ENCODE peak calls at places on chromosomes 12 and 14, in ten cellular contexts. N, Z, E, X, J, P, M, U, W and S are unnamed samples.
A peak's percentile ranks its signal among the peaks of the same experiment; 100 is the strongest.

GRCh38 chr14:21238823-21239518 is 30.3 kb downstream of the HNRNPC start:
- DNase-seq in J (no peak), M (no peak), X (no peak), E (no peak), Z (no peak), W (no peak), U (no peak), N (no peak), P (no peak), S (no peak)

GRCh38 chr14:67821121-67821520 is 1.5 kb downstream of the RAD51B start:
- DNase-seq in J (no peak), Z (no peak), E (no peak), W (no peak), X (no peak), U (no peak), M (no peak), P (no peak), N (no peak), S (no peak)

GRCh38 chr12:96070670-96071279 is 35.4 kb upstream of the LTA4H start:
- DNase-seq in N (peak; percentile 47), M (no peak), U (no peak), E (peak; percentile 18), J (peak; percentile 60), W (no peak), Z (no peak), P (no peak), X (no peak), S (peak; percentile 73)

GRCh38 chr12:94100254-94100653 is 48.1 kb upstream of the PLXNC1 start:
- DNase-seq in Z (no peak), E (no peak), N (no peak), W (peak; percentile 80), M (peak; percentile 38), P (no peak), X (peak; percentile 38), J (peak; percentile 33), U (no peak), S (peak; percentile 93)

GRCh38 chr14:71665157-71665556 is 267.1 kb upstream of the RGS6 start:
- DNase-seq in N (no peak), U (no peak), J (no peak), W (no peak), P (no peak), E (no peak), X (no peak), Z (no peak), M (peak; percentile 63), S (peak; percentile 58)

GRCh38 chr12:1815814-1816729 is 4.3 kb upstream of the LRTM2 start:
- DNase-seq in N (no peak), E (no peak), U (no peak), P (no peak), J (peak; percentile 83), M (no peak), W (no peak), X (no peak), Z (no peak), S (no peak)

GRCh38 chr14:77241955-77242354 is 29.1 kb downstream of the NGB start:
- DNase-seq in P (no peak), M (no peak), N (no peak), W (no peak), Z (no peak), X (no peak), E (no peak), J (no peak), U (no peak), S (no peak)

GRCh38 chr14:77307099-77307496 is 13.6 kb downstream of the POMT2 start:
- DNase-seq in M (no peak), J (no peak), E (no peak), W (no peak), Z (no peak), U (no peak), X (no peak), P (no peak), N (no peak), S (no peak)

GRCh38 chr12:15794836-15795235 is 5.6 kb upstream of the EPS8 start:
- DNase-seq in U (no peak), X (no peak), W (no peak), E (no peak), N (no peak), Z (no peak), J (no peak), M (no peak), P (no peak), S (no peak)

GRCh38 chr12:50214018-50214417 is 46.8 kb upstream of the CERS5 start:
- DNase-seq in P (no peak), Z (no peak), N (no peak), U (no peak), J (no peak), W (no peak), X (no peak), E (no peak), M (no peak), S (no peak)

GRCh38 chr12:50213439-50213838 is 46.3 kb upstream of the CERS5 start:
- DNase-seq in P (no peak), E (no peak), N (no peak), U (no peak), M (no peak), W (no peak), J (no peak), Z (no peak), X (no peak), S (no peak)

GRCh38 chr12:50215033-50215432 is 47.9 kb upstream of the CERS5 start:
- DNase-seq in M (no peak), W (no peak), Z (no peak), U (no peak), P (no peak), J (no peak), N (no peak), X (no peak), E (no peak), S (peak; percentile 36)

GRCh38 chr12:50211392-50212070 is 44.4 kb upstream of the CERS5 start:
- DNase-seq in P (no peak), E (no peak), X (no peak), Z (no peak), J (no peak), M (no peak), U (no peak), N (no peak), W (no peak), S (no peak)

GRCh38 chr12:50212071-50212467 is 44.9 kb upstream of the CERS5 start:
- DNase-seq in X (no peak), U (no peak), E (no peak), W (no peak), M (no peak), Z (no peak), P (no peak), N (no peak), J (no peak), S (no peak)
- H3K4me3 ChIP-seq in X (no peak overlapping the region), U (no peak overlapping the region), E (no peak overlapping the region), W (no peak overlapping the region), M (no peak overlapping the region), Z (no peak overlapping the region), P (no peak overlapping the region), N (no peak overlapping the region), J (no peak overlapping the region), S (no peak overlapping the region)

GRCh38 chr12:108338915-108339657 is at the start of gene CMKLR1:
- DNase-seq in X (peak; percentile 57), M (no peak), W (peak; percentile 41), N (peak; percentile 73), J (peak; percentile 63), U (peak; percentile 43), Z (peak; percentile 82), E (peak; percentile 21), P (no peak), S (no peak)
- H3K4me3 ChIP-seq in X (peak within 1 kb of the TSS; percentile 58), M (no peak within 1 kb of the TSS), W (no peak within 1 kb of the TSS), N (peak within 1 kb of the TSS; percentile 18), J (no peak within 1 kb of the TSS), U (no peak within 1 kb of the TSS), Z (peak within 1 kb of the TSS; percentile 31), E (peak within 1 kb of the TSS; percentile 55), P (no peak within 1 kb of the TSS), S (no peak within 1 kb of the TSS)

GRCh38 chr14:104967144-104967413 is 11.1 kb downstream of the AHNAK2 start:
- DNase-seq in N (no peak), P (no peak), W (peak; percentile 68), J (no peak), M (no peak), X (no peak), U (no peak), E (no peak), Z (no peak), S (no peak)
- H3K4me3 ChIP-seq in N (no peak overlapping the region), P (no peak overlapping the region), W (no peak overlapping the region), J (no peak overlapping the region), M (no peak overlapping the region), X (no peak overlapping the region), U (no peak overlapping the region), E (peak overlapping the region; percentile 69), Z (peak overlapping the region; percentile 57), S (peak overlapping the region; percentile 96)

GRCh38 chr12:109460538-109460937 is 16.6 kb downstream of the KCTD10 start:
- DNase-seq in N (peak; percentile 38), M (no peak), X (no peak), E (no peak), P (no peak), Z (no peak), W (no peak), J (no peak), U (no peak), S (no peak)

GRCh38 chr12:109463776-109464175 is 13.3 kb downstream of the KCTD10 start:
- DNase-seq in J (no peak), E (no peak), U (no peak), Z (no peak), N (peak; percentile 48), W (no peak), X (no peak), M (no peak), P (no peak), S (no peak)

GRCh38 chr12:109461049-109461845 is 15.9 kb downstream of the KCTD10 start:
- DNase-seq in E (no peak), P (no peak), X (no peak), J (peak; percentile 89), Z (no peak), W (no peak), N (no peak), U (peak; percentile 64), M (no peak), S (no peak)

GRCh38 chr12:109462868-109463692 is 14.0 kb downstream of the KCTD10 start:
- DNase-seq in N (peak; percentile 48), P (peak; percentile 90), U (peak; percentile 78), J (peak; percentile 26), E (peak; percentile 94), X (peak; percentile 87), W (no peak), M (peak; percentile 98), Z (peak; percentile 97), S (peak; percentile 76)

DNA sequence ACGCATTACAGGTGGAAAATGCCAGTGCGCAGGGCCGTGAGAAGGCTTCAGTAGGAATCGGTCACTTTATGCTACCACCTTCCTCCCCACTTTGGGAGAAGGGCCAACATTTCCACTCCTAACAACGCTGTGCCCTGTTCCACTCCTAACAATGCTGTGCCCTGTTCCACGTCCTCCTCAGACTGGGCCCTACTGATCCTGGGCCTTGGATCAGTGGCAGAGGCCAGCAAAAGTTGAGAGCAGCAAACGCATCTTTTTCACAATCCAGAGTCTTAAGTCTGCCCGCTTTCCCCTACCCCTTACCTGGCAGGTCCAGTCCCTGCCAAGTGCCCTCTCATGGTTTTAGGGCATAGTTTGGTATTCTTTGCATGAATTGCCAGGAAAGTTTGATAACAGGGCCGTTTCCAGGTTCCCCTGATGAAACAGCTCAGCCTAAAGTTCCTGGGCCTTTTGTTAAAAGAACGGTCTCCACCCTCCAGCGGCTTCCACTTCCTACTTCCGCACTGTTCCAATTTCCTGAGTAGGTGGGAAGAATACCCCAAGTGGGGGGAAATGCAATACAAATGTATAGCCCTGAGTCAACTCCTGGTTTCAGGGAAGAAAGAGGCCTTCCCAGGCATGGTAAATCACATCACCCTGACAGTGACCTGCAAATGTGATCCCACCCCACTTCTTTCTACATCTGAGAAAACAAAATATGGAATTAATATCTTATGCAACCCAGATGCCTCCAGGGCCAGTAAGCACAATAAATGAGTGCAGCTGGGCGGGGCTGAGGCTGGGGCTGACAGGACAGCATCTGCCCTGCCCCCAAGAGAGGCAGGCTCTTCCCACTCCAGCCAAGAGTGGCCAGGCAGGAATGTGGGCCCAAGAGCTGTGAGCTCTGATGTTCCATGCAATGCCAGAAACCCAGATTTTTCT is 15.0 kb downstream of the KCTD10 start:
- DNase-seq in Z (peak; percentile 96), M (peak; percentile 82), U (peak; percentile 71), W (peak; percentile 97), N (peak; percentile 51), X (peak; percentile 93), P (peak; percentile 87), E (peak; percentile 97), J (no peak), S (peak; percentile 92)
- H3K4me3 ChIP-seq in Z (peak overlapping the region; percentile 24), M (peak overlapping the region; percentile 22), U (no peak overlapping the region), W (no peak overlapping the region), N (no peak overlapping the region), X (peak overlapping the region; percentile 31), P (no peak overlapping the region), E (peak overlapping the region; percentile 60), J (no peak overlapping the region), S (no peak overlapping the region)